ENCODE peak calls at places on chromosomes 2 and 18, in seven cellular contexts. N, U, C, T, X, Q and A are unnamed samples.
A peak's percentile ranks its signal among the peaks of the same experiment; 100 is the strongest.

GRCh38 chr2:215614296-215614695 is 178.4 kb upstream of the FN1 start:
- DNase-seq in U (no peak), N (no peak), C (no peak), X (no peak), Q (no peak), T (no peak), A (no peak)

GRCh38 chr2:237996041-237996593 is 29.3 kb downstream of the UBE2F start:
- DNase-seq in U (no peak), T (no peak), Q (no peak), N (no peak), C (no peak), X (no peak), A (no peak)

GRCh38 chr2:208509586-208509985 is 103.0 kb downstream of the PTH2R start:
- DNase-seq in Q (no peak), U (no peak), T (no peak), N (no peak), X (no peak), C (no peak), A (no peak)

GRCh38 chr18:63971320-63972071 is 1.6 kb downstream of the SERPINB8 start:
- DNase-seq in C (no peak), U (no peak), X (no peak), T (no peak), N (no peak), Q (no peak), A (no peak)

GRCh38 chr18:78709271-78709809 is 270.3 kb upstream of the SALL3 start:
- DNase-seq in Q (no peak), U (no peak), C (no peak), T (no peak), N (no peak), X (no peak), A (no peak)

GRCh38 chr2:163665817-163666216 is 70.0 kb downstream of the FIGN start:
- DNase-seq in Q (no peak), X (no peak), T (no peak), N (no peak), U (no peak), C (no peak), A (no peak)

GRCh38 chr18:9743200-9744016 is 35.3 kb downstream of the RAB31 start:
- DNase-seq in Q (no peak), C (no peak), N (peak; percentile 87), T (no peak), U (no peak), X (peak; percentile 52), A (peak; percentile 30)

GRCh38 chr2:239668042-239668441 is 267.2 kb upstream of the HDAC4 start:
- DNase-seq in Q (no peak), N (no peak), X (no peak), U (no peak), C (no peak), T (peak; percentile 4), A (no peak)

GRCh38 chr2:176325732-176326131 is 56.5 kb downstream of the MTX2 start:
- DNase-seq in Q (no peak), U (no peak), C (no peak), T (no peak), N (no peak), X (peak; percentile 48), A (peak; percentile 6)

GRCh38 chr2:238518127-238518827 is 91.5 kb downstream of the ASB1 start:
- DNase-seq in U (no peak), T (no peak), X (no peak), C (no peak), N (no peak), Q (no peak), A (no peak)

GRCh38 chr2:239938651-239939486 is 86.3 kb downstream of the NDUFA10 start:
- DNase-seq in N (no peak), U (no peak), X (no peak), C (no peak), T (no peak), Q (no peak), A (no peak)

GRCh38 chr2:2581331-2582159 is 250.5 kb upstream of the MYT1L start:
- DNase-seq in N (no peak), Q (peak; percentile 49), T (peak; percentile 6), C (no peak), U (no peak), X (no peak), A (no peak)

GRCh38 chr2:215432759-215433594 is 2.9 kb downstream of the FN1 start:
- DNase-seq in X (no peak), C (no peak), N (no peak), U (no peak), T (no peak), Q (no peak), A (no peak)

GRCh38 chr18:58635891-58636290 is 7.0 kb upstream of the ALPK2 start:
- DNase-seq in U (no peak), T (no peak), Q (no peak), C (no peak), X (no peak), N (peak; percentile 58), A (no peak)

GRCh38 chr2:70995227-70995729 is 605 bp upstream of the TEX261 start:
- DNase-seq in T (peak; percentile 63), C (peak; percentile 48), X (peak; percentile 55), U (peak; percentile 58), N (no peak), Q (peak; percentile 57), A (peak; percentile 58)